ENCODE peak calls at places on chromosome 22, in eight cellular contexts. U, T, V, M, G, A, Q and Y are unnamed samples.

GRCh38 chr22:27885977-27886842 is 32.8 kb downstream of the PITPNB start:
- DNase-seq in U (no peak), T (no peak), V (peak), M (no peak), G (peak), A (peak), Q (peak), Y (peak)

GRCh38 chr22:46770726-46771125 is 8.3 kb downstream of the TBC1D22A start:
- DNase-seq in U (no peak), T (peak), V (no peak), M (no peak), G (no peak), A (no peak), Q (no peak), Y (peak)

GRCh38 chr22:35601013-35601580 is 16.0 kb downstream of the MB start:
- DNase-seq in U (no peak), T (no peak), V (no peak), M (no peak), G (no peak), A (no peak), Q (no peak), Y (no peak)

GRCh38 chr22:22666307-22667091 is 22.1 kb downstream of the GGTLC2 start:
- DNase-seq in U (no peak), T (no peak), V (peak), M (no peak), G (no peak), A (peak), Q (peak), Y (peak)

GRCh38 chr22:46053563-46054090 is 76.7 kb upstream of the WNT7B start:
- DNase-seq in U (no peak), T (peak), V (peak), M (no peak), G (no peak), A (peak), Q (peak), Y (peak)

GRCh38 chr22:29780781-29781676 is 13.9 kb downstream of the UQCR10 start:
- DNase-seq in U (no peak), T (peak), V (no peak), M (no peak), G (no peak), A (no peak), Q (peak), Y (no peak)

GRCh38 chr22:50068096-50068495 is 10.0 kb upstream of the TTLL8 start:
- DNase-seq in U (no peak), T (no peak), V (no peak), M (no peak), G (no peak), A (no peak), Q (no peak), Y (no peak)

GRCh38 chr22:23591203-23591791 is 11.2 kb upstream of the IGLL1 start:
- DNase-seq in U (peak), T (no peak), V (peak), M (peak), G (peak), A (peak), Q (peak), Y (peak)

GRCh38 chr22:40684728-40685127 is 5.4 kb downstream of the MCHR1 start:
- DNase-seq in U (no peak), T (no peak), V (peak), M (no peak), G (no peak), A (no peak), Q (no peak), Y (no peak)

GRCh38 chr22:23279781-23280180 is 99.5 kb downstream of the BCR start:
- DNase-seq in U (no peak), T (no peak), V (no peak), M (no peak), G (no peak), A (no peak), Q (no peak), Y (no peak)

GRCh38 chr22:35023692-35024363 is 42.1 kb upstream of the ISX start:
- DNase-seq in U (peak), T (peak), V (peak), M (no peak), G (peak), A (peak), Q (peak), Y (peak)

GRCh38 chr22:27474711-27475547 is 326.6 kb downstream of the MN1 start:
- DNase-seq in U (no peak), T (no peak), V (no peak), M (no peak), G (no peak), A (no peak), Q (peak), Y (no peak)

GRCh38 chr22:27650572-27650971 is 151.0 kb downstream of the MN1 start:
- DNase-seq in U (no peak), T (no peak), V (no peak), M (no peak), G (no peak), A (no peak), Q (no peak), Y (no peak)

GRCh38 chr22:24525416-24526037 is 29.4 kb downstream of the GUCD1 start:
- DNase-seq in U (peak), T (peak), V (peak), M (peak), G (peak), A (peak), Q (peak), Y (peak)